ENCODE peak calls at places on chromosome 2, in seven cellular contexts. One of them, this sample, is unnamed.

GRCh38 chr2:172196768-172197322 is 94.1 kb upstream of the DLX2 start:
- DNase-seq in progenitor cell of endocrine pancreas: no peak
- DNase-seq in activated CD4-positive, alpha-beta T cell treated with anti-CD3 and anti-CD28 coated beads, Interleukin-2, amount 50 U/mL, for 1 hour: no peak
- DNase-seq in CD8-positive, alpha-beta T cell: no peak
- DNase-seq in kidney epithelial cell: no peak
- DNase-seq in lower leg skin: peak
- DNase-seq in AG08395: peak
- DNase-seq in this sample: no peak

GRCh38 chr2:168550670-168551069 is 94.6 kb downstream of the CERS6 start:
- DNase-seq in activated CD4-positive, alpha-beta T cell treated with anti-CD3 and anti-CD28 coated beads, Interleukin-2, amount 50 U/mL, for 1 hour: no peak
- DNase-seq in kidney epithelial cell: no peak
- DNase-seq in CD8-positive, alpha-beta T cell: no peak
- DNase-seq in AG08395: no peak
- DNase-seq in progenitor cell of endocrine pancreas: no peak
- DNase-seq in lower leg skin: no peak
- DNase-seq in this sample: no peak

GRCh38 chr2:240611601-240612210 is 13.6 kb upstream of the GPR35 start:
- DNase-seq in activated CD4-positive, alpha-beta T cell treated with anti-CD3 and anti-CD28 coated beads, Interleukin-2, amount 50 U/mL, for 1 hour: no peak
- DNase-seq in CD8-positive, alpha-beta T cell: no peak
- DNase-seq in lower leg skin: no peak
- DNase-seq in AG08395: no peak
- DNase-seq in progenitor cell of endocrine pancreas: no peak
- DNase-seq in kidney epithelial cell: no peak
- DNase-seq in this sample: no peak

GRCh38 chr2:203682688-203683130 is 23.7 kb upstream of the CD28 start:
- DNase-seq in kidney epithelial cell: no peak
- DNase-seq in lower leg skin: peak
- DNase-seq in CD8-positive, alpha-beta T cell: no peak
- DNase-seq in activated CD4-positive, alpha-beta T cell treated with anti-CD3 and anti-CD28 coated beads, Interleukin-2, amount 50 U/mL, for 1 hour: no peak
- DNase-seq in AG08395: peak
- DNase-seq in progenitor cell of endocrine pancreas: no peak
- DNase-seq in this sample: no peak

GRCh38 chr2:237864940-237865622 is 5.7 kb downstream of the RAMP1 start:
- DNase-seq in kidney epithelial cell: no peak
- DNase-seq in AG08395: peak
- DNase-seq in activated CD4-positive, alpha-beta T cell treated with anti-CD3 and anti-CD28 coated beads, Interleukin-2, amount 50 U/mL, for 1 hour: no peak
- DNase-seq in lower leg skin: no peak
- DNase-seq in progenitor cell of endocrine pancreas: no peak
- DNase-seq in CD8-positive, alpha-beta T cell: no peak
- DNase-seq in this sample: no peak

GRCh38 chr2:174035981-174036742 is 71.0 kb upstream of the SP3 start:
- DNase-seq in CD8-positive, alpha-beta T cell: no peak
- DNase-seq in progenitor cell of endocrine pancreas: no peak
- DNase-seq in lower leg skin: no peak
- DNase-seq in AG08395: peak
- DNase-seq in activated CD4-positive, alpha-beta T cell treated with anti-CD3 and anti-CD28 coated beads, Interleukin-2, amount 50 U/mL, for 1 hour: no peak
- DNase-seq in kidney epithelial cell: no peak
- DNase-seq in this sample: no peak

GRCh38 chr2:188974184-188974583 is at the start of gene COL3A1:
- DNase-seq in kidney epithelial cell: no peak
- DNase-seq in progenitor cell of endocrine pancreas: no peak
- DNase-seq in AG08395: peak
- DNase-seq in activated CD4-positive, alpha-beta T cell treated with anti-CD3 and anti-CD28 coated beads, Interleukin-2, amount 50 U/mL, for 1 hour: no peak
- DNase-seq in lower leg skin: no peak
- DNase-seq in CD8-positive, alpha-beta T cell: no peak
- DNase-seq in this sample: no peak

GRCh38 chr2:85971369-85971768 is 82.6 kb upstream of the ST3GAL5 start:
- DNase-seq in lower leg skin: no peak
- DNase-seq in CD8-positive, alpha-beta T cell: no peak
- DNase-seq in AG08395: peak
- DNase-seq in activated CD4-positive, alpha-beta T cell treated with anti-CD3 and anti-CD28 coated beads, Interleukin-2, amount 50 U/mL, for 1 hour: no peak
- DNase-seq in kidney epithelial cell: no peak
- DNase-seq in progenitor cell of endocrine pancreas: no peak
- DNase-seq in this sample: no peak

GRCh38 chr2:207148025-207148424 is 17.7 kb downstream of the KLF7 start:
- DNase-seq in activated CD4-positive, alpha-beta T cell treated with anti-CD3 and anti-CD28 coated beads, Interleukin-2, amount 50 U/mL, for 1 hour: no peak
- DNase-seq in CD8-positive, alpha-beta T cell: no peak
- DNase-seq in kidney epithelial cell: no peak
- DNase-seq in progenitor cell of endocrine pancreas: no peak
- DNase-seq in lower leg skin: no peak
- DNase-seq in AG08395: no peak
- DNase-seq in this sample: no peak

GRCh38 chr2:8408560-8409460 is 273.0 kb upstream of the ID2 start:
- DNase-seq in CD8-positive, alpha-beta T cell: no peak
- DNase-seq in kidney epithelial cell: no peak
- DNase-seq in AG08395: no peak
- DNase-seq in progenitor cell of endocrine pancreas: no peak
- DNase-seq in lower leg skin: no peak
- DNase-seq in activated CD4-positive, alpha-beta T cell treated with anti-CD3 and anti-CD28 coated beads, Interleukin-2, amount 50 U/mL, for 1 hour: peak
- DNase-seq in this sample: peak

GRCh38 chr2:241257419-241258032 is 57.9 kb downstream of the HDLBP start:
- DNase-seq in lower leg skin: no peak
- DNase-seq in activated CD4-positive, alpha-beta T cell treated with anti-CD3 and anti-CD28 coated beads, Interleukin-2, amount 50 U/mL, for 1 hour: no peak
- DNase-seq in progenitor cell of endocrine pancreas: no peak
- DNase-seq in AG08395: no peak
- DNase-seq in CD8-positive, alpha-beta T cell: no peak
- DNase-seq in kidney epithelial cell: no peak
- DNase-seq in this sample: no peak

GRCh38 chr2:2229898-2230817 is 100.9 kb downstream of the MYT1L start:
- DNase-seq in lower leg skin: no peak
- DNase-seq in AG08395: no peak
- DNase-seq in CD8-positive, alpha-beta T cell: no peak
- DNase-seq in activated CD4-positive, alpha-beta T cell treated with anti-CD3 and anti-CD28 coated beads, Interleukin-2, amount 50 U/mL, for 1 hour: no peak
- DNase-seq in progenitor cell of endocrine pancreas: no peak
- DNase-seq in kidney epithelial cell: no peak
- DNase-seq in this sample: no peak

GRCh38 chr2:98378901-98379300 is 32.6 kb downstream of the CNGA3 start:
- DNase-seq in kidney epithelial cell: no peak
- DNase-seq in CD8-positive, alpha-beta T cell: no peak
- DNase-seq in progenitor cell of endocrine pancreas: no peak
- DNase-seq in AG08395: peak
- DNase-seq in activated CD4-positive, alpha-beta T cell treated with anti-CD3 and anti-CD28 coated beads, Interleukin-2, amount 50 U/mL, for 1 hour: no peak
- DNase-seq in lower leg skin: no peak
- DNase-seq in this sample: no peak

GRCh38 chr2:54665436-54665856 is 58.0 kb upstream of the EML6 start:
- DNase-seq in CD8-positive, alpha-beta T cell: no peak
- DNase-seq in AG08395: no peak
- DNase-seq in kidney epithelial cell: no peak
- DNase-seq in activated CD4-positive, alpha-beta T cell treated with anti-CD3 and anti-CD28 coated beads, Interleukin-2, amount 50 U/mL, for 1 hour: peak
- DNase-seq in lower leg skin: no peak
- DNase-seq in progenitor cell of endocrine pancreas: no peak
- DNase-seq in this sample: peak

GRCh38 chr2:10579441-10580169 is 110.2 kb downstream of the NOL10 start:
- DNase-seq in activated CD4-positive, alpha-beta T cell treated with anti-CD3 and anti-CD28 coated beads, Interleukin-2, amount 50 U/mL, for 1 hour: no peak
- DNase-seq in lower leg skin: no peak
- DNase-seq in CD8-positive, alpha-beta T cell: no peak
- DNase-seq in AG08395: no peak
- DNase-seq in progenitor cell of endocrine pancreas: no peak
- DNase-seq in kidney epithelial cell: no peak
- DNase-seq in this sample: no peak

GRCh38 chr2:128590309-128591021 is 271.8 kb upstream of the HS6ST1 start:
- DNase-seq in lower leg skin: peak
- DNase-seq in kidney epithelial cell: no peak
- DNase-seq in activated CD4-positive, alpha-beta T cell treated with anti-CD3 and anti-CD28 coated beads, Interleukin-2, amount 50 U/mL, for 1 hour: no peak
- DNase-seq in progenitor cell of endocrine pancreas: no peak
- DNase-seq in CD8-positive, alpha-beta T cell: no peak
- DNase-seq in AG08395: no peak
- DNase-seq in this sample: no peak

GRCh38 chr2:213766465-213766891 is 482.2 kb downstream of the SPAG16 start:
- DNase-seq in AG08395: peak
- DNase-seq in activated CD4-positive, alpha-beta T cell treated with anti-CD3 and anti-CD28 coated beads, Interleukin-2, amount 50 U/mL, for 1 hour: no peak
- DNase-seq in lower leg skin: no peak
- DNase-seq in progenitor cell of endocrine pancreas: no peak
- DNase-seq in kidney epithelial cell: no peak
- DNase-seq in CD8-positive, alpha-beta T cell: no peak
- DNase-seq in this sample: no peak

GRCh38 chr2:10678225-10678624 is 11.6 kb downstream of the NOL10 start:
- DNase-seq in progenitor cell of endocrine pancreas: no peak
- DNase-seq in lower leg skin: no peak
- DNase-seq in kidney epithelial cell: no peak
- DNase-seq in CD8-positive, alpha-beta T cell: no peak
- DNase-seq in activated CD4-positive, alpha-beta T cell treated with anti-CD3 and anti-CD28 coated beads, Interleukin-2, amount 50 U/mL, for 1 hour: no peak
- DNase-seq in AG08395: peak
- DNase-seq in this sample: no peak

GRCh38 chr2:234989183-234989701 is 37.4 kb downstream of the SH3BP4 start:
- DNase-seq in activated CD4-positive, alpha-beta T cell treated with anti-CD3 and anti-CD28 coated beads, Interleukin-2, amount 50 U/mL, for 1 hour: no peak
- DNase-seq in progenitor cell of endocrine pancreas: no peak
- DNase-seq in lower leg skin: peak
- DNase-seq in AG08395: no peak
- DNase-seq in kidney epithelial cell: no peak
- DNase-seq in CD8-positive, alpha-beta T cell: no peak
- DNase-seq in this sample: no peak

GRCh38 chr2:95352291-95353054 is 50.0 kb upstream of the FAHD2A start:
- DNase-seq in progenitor cell of endocrine pancreas: no peak
- DNase-seq in activated CD4-positive, alpha-beta T cell treated with anti-CD3 and anti-CD28 coated beads, Interleukin-2, amount 50 U/mL, for 1 hour: no peak
- DNase-seq in AG08395: no peak
- DNase-seq in kidney epithelial cell: no peak
- DNase-seq in CD8-positive, alpha-beta T cell: no peak
- DNase-seq in lower leg skin: no peak
- DNase-seq in this sample: no peak

GRCh38 chr2:86577817-86578456 is 14.7 kb upstream of the CHMP3 start:
- DNase-seq in lower leg skin: no peak
- DNase-seq in CD8-positive, alpha-beta T cell: no peak
- DNase-seq in progenitor cell of endocrine pancreas: no peak
- DNase-seq in AG08395: no peak
- DNase-seq in activated CD4-positive, alpha-beta T cell treated with anti-CD3 and anti-CD28 coated beads, Interleukin-2, amount 50 U/mL, for 1 hour: no peak
- DNase-seq in kidney epithelial cell: no peak
- DNase-seq in this sample: no peak

GRCh38 chr2:188293601-188294482 is 2.2 kb downstream of the GULP1 start:
- DNase-seq in lower leg skin: peak
- DNase-seq in AG08395: peak
- DNase-seq in progenitor cell of endocrine pancreas: no peak
- DNase-seq in kidney epithelial cell: peak
- DNase-seq in activated CD4-positive, alpha-beta T cell treated with anti-CD3 and anti-CD28 coated beads, Interleukin-2, amount 50 U/mL, for 1 hour: no peak
- DNase-seq in CD8-positive, alpha-beta T cell: no peak
- DNase-seq in this sample: no peak

This sample was measured in CD4-positive, alpha-beta memory T cell.